ENCODE peak calls at places on chromosomes 6 and 20, in ten cellular contexts. Y is lung, T is right lobe of liver, P is H1, E is cardiac fibroblast, S is lower lobe of right lung, G is foreskin keratinocyte, Q is coronary artery, U is K562, V is neural progenitor cell. I is an unnamed sample.

GRCh38 chr20:23399568-23400241 is 21.6 kb downstream of the NAPB start:
- DNase-seq in Y (peak; percentile 55), T (no peak), P (no peak), E (peak; percentile 53), S (no peak), G (no peak), Q (no peak), U (no peak), V (no peak), I (no peak)

GRCh38 chr6:82251942-82252341 is 4.4 kb upstream of the IBTK start:
- DNase-seq in Y (no peak), T (no peak), P (no peak), E (peak; percentile 66), S (no peak), G (no peak), Q (no peak), U (peak; percentile 30), V (peak; percentile 70), I (peak; percentile 40)

GRCh38 chr20:45970646-45971424 is 1.2 kb downstream of the ZNF335 start:
- DNase-seq in Y (no peak), T (peak; percentile 62), P (no peak), E (peak; percentile 35), S (no peak), G (no peak), Q (no peak), U (peak; percentile 32), V (peak; percentile 30), I (no peak)

GRCh38 chr20:25750765-25751696 is 54.4 kb upstream of the ZNF337 start:
- DNase-seq in Y (peak; percentile 68), T (peak; percentile 51), P (no peak), E (peak; percentile 51), S (peak; percentile 57), G (peak; percentile 32), Q (no peak), U (peak; percentile 75), V (peak; percentile 19), I (no peak)

GRCh38 chr6:15623282-15624116 is 39.3 kb downstream of the DTNBP1 start:
- DNase-seq in Y (no peak), T (no peak), P (no peak), E (peak; percentile 50), S (no peak), G (no peak), Q (no peak), U (no peak), V (no peak), I (peak; percentile 37)

GRCh38 chr20:34675561-34675960 is 1.3 kb downstream of the PIGU start:
- DNase-seq in Y (no peak), T (no peak), P (no peak), E (no peak), S (no peak), G (no peak), Q (no peak), U (no peak), V (no peak), I (no peak)

GRCh38 chr6:34062815-34063214 is 83.1 kb downstream of the GRM4 start:
- DNase-seq in Y (no peak), T (no peak), P (peak; percentile 64), E (no peak), S (no peak), G (no peak), Q (no peak), U (no peak), V (no peak), I (no peak)

GRCh38 chr6:45697605-45698004 is 318.1 kb downstream of the CLIC5 start:
- DNase-seq in Y (no peak), T (no peak), P (no peak), E (peak; percentile 89), S (no peak), G (peak; percentile 95), Q (no peak), U (no peak), V (peak; percentile 46), I (peak; percentile 93)

GRCh38 chr6:166277892-166278578 is 30.2 kb downstream of the PRR18 start:
- DNase-seq in Y (no peak), T (no peak), P (no peak), E (no peak), S (no peak), G (no peak), Q (no peak), U (no peak), V (no peak), I (no peak)

GRCh38 chr6:6699741-6700367 is 111.3 kb downstream of the LY86 start:
- DNase-seq in Y (peak; percentile 86), T (peak; percentile 53), P (no peak), E (peak; percentile 97), S (peak; percentile 77), G (peak; percentile 99), Q (no peak), U (peak; percentile 37), V (peak; percentile 28), I (peak; percentile 98)

GRCh38 chr6:7016238-7016637 is 91.5 kb upstream of the RREB1 start:
- DNase-seq in Y (no peak), T (no peak), P (no peak), E (no peak), S (no peak), G (no peak), Q (no peak), U (no peak), V (no peak), I (no peak)

GRCh38 chr20:3655032-3655405 is 8.2 kb downstream of the GFRA4 start:
- DNase-seq in Y (no peak), T (no peak), P (no peak), E (no peak), S (no peak), G (no peak), Q (no peak), U (no peak), V (no peak), I (no peak)

GRCh38 chr6:27863962-27864905 is 48.0 kb downstream of the OR2B2 start:
- DNase-seq in Y (no peak), T (no peak), P (peak; percentile 45), E (peak; percentile 34), S (peak; percentile 60), G (peak; percentile 26), Q (peak; percentile 75), U (no peak), V (no peak), I (no peak)

GRCh38 chr20:5070570-5070969 is 49.2 kb downstream of the PCNA start:
- DNase-seq in Y (no peak), T (no peak), P (no peak), E (no peak), S (no peak), G (no peak), Q (no peak), U (no peak), V (no peak), I (no peak)

GRCh38 chr20:5074050-5074674 is 45.6 kb downstream of the PCNA start:
- DNase-seq in Y (no peak), T (no peak), P (no peak), E (no peak), S (no peak), G (no peak), Q (no peak), U (no peak), V (no peak), I (no peak)

GRCh38 chr20:5070081-5070480 is 49.7 kb downstream of the PCNA start:
- DNase-seq in Y (no peak), T (no peak), P (no peak), E (no peak), S (no peak), G (no peak), Q (no peak), U (no peak), V (no peak), I (no peak)

GRCh38 chr20:5072756-5073153 is 47.0 kb downstream of the PCNA start:
- DNase-seq in Y (no peak), T (no peak), P (no peak), E (no peak), S (no peak), G (no peak), Q (no peak), U (no peak), V (no peak), I (no peak)

GRCh38 chr20:5073154-5074049 is 46.4 kb downstream of the PCNA start:
- DNase-seq in Y (peak; percentile 87), T (peak; percentile 93), P (peak; percentile 51), E (peak; percentile 74), S (peak; percentile 92), G (peak; percentile 58), Q (peak; percentile 94), U (no peak), V (no peak), I (peak; percentile 99)
- TF ChIP-seq CTCF in Y (no peak), T (no peak), P (no peak), E (no peak), S (no peak), G (no peak), Q (no peak), U (no peak), V (no peak), I (no peak)

GRCh38 chr6:36196049-36196879 is at the start of gene BRPF3:
- DNase-seq in Y (peak; percentile 80), T (peak; percentile 87), P (peak; percentile 85), E (peak; percentile 86), S (peak; percentile 89), G (peak; percentile 30), Q (peak; percentile 84), U (peak; percentile 86), V (peak; percentile 92), I (peak; percentile 63)
- TF ChIP-seq CTCF in Y (peak; percentile 58), T (peak; percentile 72), P (peak; percentile 66), E (peak; percentile 19), S (peak; percentile 61), G (peak; percentile 76), Q (peak; percentile 62), U (peak; percentile 58), V (peak; percentile 52), I (peak; percentile 48)

GRCh38 chr6:105645166-105645565 is 242.3 kb upstream of the PREP start:
- DNase-seq in Y (no peak), T (no peak), P (no peak), E (no peak), S (no peak), G (no peak), Q (no peak), U (no peak), V (no peak), I (no peak)

GRCh38 chr6:105646391-105646867 is 243.5 kb upstream of the PREP start:
- DNase-seq in Y (no peak), T (no peak), P (no peak), E (no peak), S (no peak), G (peak; percentile 77), Q (no peak), U (no peak), V (no peak), I (peak; percentile 25)

GRCh38 chr6:105645958-105646357 is 243.1 kb upstream of the PREP start:
- DNase-seq in Y (no peak), T (no peak), P (no peak), E (no peak), S (no peak), G (no peak), Q (no peak), U (no peak), V (no peak), I (no peak)

GRCh38 chr6:105642708-105643107 is 239.8 kb upstream of the PREP start:
- DNase-seq in Y (no peak), T (no peak), P (no peak), E (no peak), S (no peak), G (peak; percentile 97), Q (no peak), U (no peak), V (no peak), I (peak; percentile 50)

GRCh38 chr6:105644073-105644489 is 241.2 kb upstream of the PREP start:
- DNase-seq in Y (no peak), T (no peak), P (no peak), E (no peak), S (no peak), G (no peak), Q (no peak), U (no peak), V (no peak), I (no peak)
- TF ChIP-seq CTCF in Y (no peak), T (no peak), P (no peak), E (no peak), S (no peak), G (peak; percentile 40), Q (no peak), U (no peak), V (no peak), I (no peak)

GRCh38 chr6:169121013-169121412 is 132.6 kb downstream of the THBS2 start:
- DNase-seq in Y (no peak), T (no peak), P (no peak), E (no peak), S (no peak), G (no peak), Q (no peak), U (no peak), V (no peak), I (no peak)
- TF ChIP-seq CTCF in Y (no peak), T (no peak), P (no peak), E (peak; percentile 16), S (no peak), G (peak; percentile 44), Q (no peak), U (peak; percentile 39), V (no peak), I (no peak)

I was measured in MCF 10A.